ENCODE peak calls at places on chromosomes 16 and 17, in five cellular contexts. A, Q, K, F and M are unnamed samples.

GRCh38 chr16:27595993-27596392 is 46.0 kb downstream of the KATNIP start:
- DNase-seq in A (no peak), Q (peak), K (no peak), F (no peak), M (no peak)

GRCh38 chr16:26569793-26570192 is 496.9 kb upstream of the C16orf82 start:
- DNase-seq in A (no peak), Q (peak), K (no peak), F (no peak), M (no peak)

GRCh38 chr16:90031931-90032663 is 12.8 kb upstream of the DBNDD1 start:
- DNase-seq in A (no peak), Q (no peak), K (no peak), F (no peak), M (no peak)

GRCh38 chr17:60165976-60166375 is 16.2 kb downstream of the CA4 start:
- DNase-seq in A (no peak), Q (no peak), K (peak), F (no peak), M (no peak)

GRCh38 chr17:19672009-19672837 is 23.7 kb downstream of the ALDH3A2 start:
- DNase-seq in A (peak), Q (peak), K (peak), F (no peak), M (no peak)

GRCh38 chr17:61947367-61948078 is 19.7 kb upstream of the INTS2 start:
- DNase-seq in A (no peak), Q (no peak), K (no peak), F (no peak), M (no peak)

GRCh38 chr16:65121870-65122723 is at the start of gene CDH11:
- DNase-seq in A (no peak), Q (peak), K (peak), F (no peak), M (no peak)

GRCh38 chr16:58222532-58223316 is 24.8 kb upstream of the CSNK2A2 start:
- DNase-seq in A (no peak), Q (peak), K (no peak), F (peak), M (peak)

GRCh38 chr16:26772503-26772902 is 294.2 kb upstream of the C16orf82 start:
- DNase-seq in A (no peak), Q (no peak), K (no peak), F (no peak), M (no peak)

GRCh38 chr17:14950216-14950615 is 314.9 kb downstream of the PMP22 start:
- DNase-seq in A (no peak), Q (no peak), K (no peak), F (no peak), M (no peak)

GRCh38 chr16:51818342-51818944 is 667.4 kb upstream of the SALL1 start:
- DNase-seq in A (no peak), Q (peak), K (peak), F (no peak), M (no peak)

GRCh38 chr17:55144518-55144917 is 120.2 kb upstream of the HLF start:
- DNase-seq in A (no peak), Q (no peak), K (no peak), F (no peak), M (no peak)

GRCh38 chr17:10161392-10161791 is 37.0 kb downstream of the GAS7 start:
- DNase-seq in A (no peak), Q (no peak), K (no peak), F (no peak), M (no peak)

GRCh38 chr17:75317671-75318070 is 28.4 kb upstream of the SLC25A19 start:
- DNase-seq in A (no peak), Q (peak), K (no peak), F (no peak), M (no peak)

GRCh38 chr17:49513044-49513395 is 17.9 kb downstream of the NGFR start:
- DNase-seq in A (no peak), Q (no peak), K (no peak), F (no peak), M (no peak)

GRCh38 chr16:58286769-58287433 is 7.9 kb downstream of the PRSS54 start:
- DNase-seq in A (no peak), Q (no peak), K (no peak), F (no peak), M (no peak)

GRCh38 chr17:40361063-40361924 is 3.2 kb downstream of the GJD3 start:
- DNase-seq in A (no peak), Q (no peak), K (no peak), F (no peak), M (no peak)

GRCh38 chr16:29678691-29679267 is at the start of gene QPRT:
- DNase-seq in A (no peak), Q (peak), K (no peak), F (no peak), M (peak)

DNA sequence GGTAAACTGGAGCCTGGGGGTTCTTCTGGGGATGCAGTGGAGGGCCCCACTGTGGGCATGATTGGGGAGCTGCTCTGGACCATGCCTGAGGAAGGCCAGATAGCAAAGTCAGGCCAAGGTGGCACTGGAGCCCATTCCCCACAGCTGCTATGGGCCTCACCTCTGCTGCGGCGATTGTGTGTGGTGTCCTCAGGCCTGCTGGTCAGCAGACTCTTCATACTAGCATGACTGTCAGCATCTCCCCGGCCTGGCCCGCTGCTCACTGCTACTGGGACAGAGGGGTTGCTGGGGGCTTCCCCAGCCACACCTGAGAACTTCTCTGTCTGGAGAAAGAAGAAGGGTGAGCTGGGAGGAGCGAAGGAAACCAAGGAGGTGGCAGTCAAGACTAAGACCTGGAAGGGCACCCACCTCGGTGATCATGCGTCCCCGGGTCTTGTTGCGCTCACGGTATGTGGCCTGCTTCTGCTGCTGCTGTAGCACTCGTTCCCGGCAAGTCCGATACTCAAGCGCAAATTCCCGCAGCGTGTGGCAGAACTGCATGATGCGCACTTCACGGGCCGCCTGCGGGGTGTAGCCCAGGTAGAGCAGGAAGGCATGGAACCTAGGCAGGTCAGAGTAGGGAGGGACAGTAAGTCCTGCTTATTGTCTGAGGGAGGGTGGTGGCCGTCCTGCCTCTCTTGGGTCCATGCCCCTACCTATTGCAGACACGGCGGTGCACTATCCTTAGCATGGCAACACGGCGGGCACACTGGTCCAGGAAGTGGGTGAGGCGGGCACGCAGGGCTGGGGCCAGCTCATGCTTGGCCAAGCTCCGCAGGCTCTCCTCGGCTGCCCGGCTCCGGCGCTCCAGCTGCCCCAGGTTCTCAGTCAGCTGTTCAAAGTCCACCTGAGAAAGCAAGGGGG is 3.2 kb downstream of the TMEM208 start:
- DNase-seq in A (no peak), Q (no peak), K (no peak), F (no peak), M (no peak)
- TF ChIP-seq POLR2A in A (no peak), Q (no peak), K (no peak), F (no peak), M (no peak)

DNA sequence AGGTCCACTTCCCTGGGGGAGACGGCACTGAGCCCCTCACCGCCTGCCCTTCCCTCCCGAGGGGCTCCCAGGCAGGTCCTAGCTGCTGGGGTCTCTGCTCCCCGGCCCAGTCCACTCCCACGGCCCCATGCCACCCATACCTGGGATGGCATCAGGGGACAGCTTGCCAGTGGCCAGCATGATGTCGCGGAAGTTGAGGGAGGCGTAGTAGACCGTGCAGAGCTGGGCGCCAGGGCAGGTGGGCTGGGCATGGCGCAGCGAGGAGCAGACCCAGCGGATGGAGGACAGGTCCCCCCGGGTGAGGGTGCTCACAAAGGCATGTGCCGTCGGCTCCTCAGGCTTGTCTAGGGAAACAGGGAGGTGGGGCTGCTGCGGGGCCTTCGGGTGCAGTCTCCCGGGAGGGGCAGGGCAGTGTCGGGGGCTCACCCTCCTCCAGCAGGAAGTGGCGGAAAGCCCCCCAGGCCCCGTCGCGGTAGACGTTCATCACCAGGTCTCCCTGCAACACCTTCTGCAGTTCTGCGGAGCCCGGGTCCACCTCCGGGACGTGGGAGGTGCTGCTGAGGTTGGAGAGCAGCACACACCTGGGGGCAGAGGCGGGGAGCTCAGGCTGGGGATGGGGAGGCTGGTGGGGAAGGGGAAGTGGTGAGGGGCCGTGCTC is 13.5 kb downstream of the FASN start:
- DNase-seq in A (no peak), Q (no peak), K (no peak), F (no peak), M (no peak)
- TF ChIP-seq POLR2A in A (no peak), Q (no peak), K (no peak), F (no peak), M (no peak)

DNA sequence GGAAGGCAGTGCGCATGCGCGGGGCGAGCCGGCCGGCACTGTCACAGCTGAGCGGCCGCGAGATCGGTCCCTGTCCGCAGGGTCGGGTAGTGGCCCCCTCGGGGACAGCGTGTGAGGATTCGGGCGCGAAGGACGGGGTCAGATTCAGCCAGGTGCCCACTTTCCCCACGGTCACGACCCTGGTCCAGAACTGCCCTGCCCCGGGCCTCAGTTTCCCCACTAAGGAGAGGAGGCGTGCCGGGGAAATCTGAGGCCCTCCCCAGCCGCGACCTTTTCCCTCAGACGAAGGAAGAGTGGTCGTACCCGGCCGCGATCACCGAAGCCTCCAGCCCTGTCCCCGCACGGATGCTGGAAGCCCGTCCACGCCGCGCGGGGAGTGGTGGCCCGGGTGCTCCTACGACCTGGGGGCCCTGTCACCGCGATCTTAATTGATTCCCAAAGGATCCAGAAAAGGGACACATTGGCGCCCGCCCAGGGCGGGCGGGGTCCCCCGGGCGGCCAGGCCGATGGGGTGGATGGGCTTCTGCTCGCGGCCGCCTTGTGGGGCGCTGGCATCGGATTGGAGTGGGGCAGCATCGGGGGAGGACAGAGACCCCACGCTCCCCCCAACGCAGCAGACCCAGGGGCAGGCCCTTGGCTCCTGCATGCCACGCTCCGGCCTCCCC is 57.7 kb downstream of the SRL start:
- DNase-seq in A (no peak), Q (no peak), K (no peak), F (no peak), M (no peak)
- TF ChIP-seq POLR2A in A (peak), Q (no peak), K (no peak), F (no peak), M (peak)

GRCh38 chr16:405548-406506 is 4.1 kb downstream of the DECR2 start:
- DNase-seq in A (no peak), Q (no peak), K (no peak), F (no peak), M (no peak)
- TF ChIP-seq POLR2A in A (no peak), Q (no peak), K (no peak), F (no peak), M (no peak)

DNA sequence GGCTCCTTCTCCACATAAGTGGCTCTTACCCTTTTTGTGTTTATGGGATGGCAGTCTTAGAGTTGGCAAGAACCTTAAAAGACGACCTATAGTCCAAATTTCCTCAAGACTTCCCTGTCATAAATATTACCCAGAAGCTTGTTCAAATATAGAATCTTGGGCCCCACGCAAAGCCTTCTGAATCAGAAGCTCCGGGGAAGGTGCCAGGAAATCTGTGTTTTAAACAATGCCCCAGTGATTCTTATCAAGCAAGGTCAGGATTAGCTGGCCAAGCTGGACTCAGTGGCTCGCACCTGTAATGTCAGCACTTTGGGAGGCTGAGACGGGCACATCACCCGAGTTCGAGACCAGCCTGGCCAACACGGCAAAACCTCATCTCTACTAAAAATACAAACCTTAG is 85.7 kb downstream of the TIMM22 start:
- DNase-seq in A (no peak), Q (peak), K (peak), F (no peak), M (no peak)
- TF ChIP-seq POLR2A in A (no peak), Q (no peak), K (no peak), F (no peak), M (no peak)

GRCh38 chr16:15636392-15636873 is 6.5 kb downstream of the MARF1 start:
- DNase-seq in A (no peak), Q (no peak), K (no peak), F (no peak), M (no peak)
- TF ChIP-seq POLR2A in A (no peak), Q (no peak), K (no peak), F (no peak), M (no peak)

GRCh38 chr17:38441429-38442061 is 13.3 kb downstream of the ARHGAP23 start:
- DNase-seq in A (no peak), Q (no peak), K (no peak), F (no peak), M (no peak)
- TF ChIP-seq POLR2A in A (no peak), Q (no peak), K (no peak), F (no peak), M (no peak)

GRCh38 chr17:5034651-5035050 is 575 bp downstream of the SLC52A1 start:
- DNase-seq in A (no peak), Q (no peak), K (no peak), F (no peak), M (no peak)

GRCh38 chr17:5033352-5034015 is 1.7 kb downstream of the SLC52A1 start:
- DNase-seq in A (no peak), Q (no peak), K (no peak), F (no peak), M (no peak)

GRCh38 chr17:5032865-5033264 is 2.4 kb downstream of the SLC52A1 start:
- DNase-seq in A (no peak), Q (no peak), K (no peak), F (no peak), M (no peak)

GRCh38 chr17:5034063-5034462 is 1.2 kb downstream of the SLC52A1 start:
- DNase-seq in A (no peak), Q (no peak), K (no peak), F (no peak), M (no peak)

DNA sequence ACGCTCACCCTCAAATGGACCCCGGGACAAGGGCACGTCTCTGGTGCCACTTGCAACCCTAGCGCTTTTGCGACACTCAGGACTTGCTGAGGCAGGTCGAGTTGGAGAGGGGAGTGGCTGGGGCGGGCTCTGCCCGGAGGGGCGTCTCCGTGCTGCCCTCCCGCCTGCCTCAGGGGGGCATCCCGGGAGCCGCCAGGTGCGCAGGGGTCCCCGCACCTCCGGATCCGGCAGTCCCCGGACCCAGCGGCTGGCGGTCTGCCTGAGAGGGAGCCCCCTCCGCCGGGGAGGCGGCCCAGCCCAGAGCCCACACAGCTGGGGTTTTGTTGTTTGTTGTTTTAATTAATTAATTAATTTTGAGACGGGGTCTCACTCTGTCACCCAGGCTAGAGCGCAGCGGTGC is at the start of gene SLC52A1:
- DNase-seq in A (no peak), Q (no peak), K (no peak), F (no peak), M (no peak)
- TF ChIP-seq POLR2A in A (no peak), Q (no peak), K (no peak), F (no peak), M (no peak)

GRCh38 chr16:2517954-2518605 is 2.1 kb upstream of the AMDHD2 start:
- DNase-seq in A (no peak), Q (no peak), K (no peak), F (no peak), M (no peak)

GRCh38 chr16:2518823-2519710 is 1.1 kb upstream of the AMDHD2 start:
- DNase-seq in A (no peak), Q (no peak), K (no peak), F (no peak), M (no peak)

GRCh38 chr16:2520784-2521577 is 810 bp downstream of the AMDHD2 start:
- DNase-seq in A (no peak), Q (no peak), K (peak), F (no peak), M (no peak)

GRCh38 chr16:2519711-2520080 is 475 bp upstream of the AMDHD2 start:
- DNase-seq in A (no peak), Q (no peak), K (no peak), F (no peak), M (no peak)

DNA sequence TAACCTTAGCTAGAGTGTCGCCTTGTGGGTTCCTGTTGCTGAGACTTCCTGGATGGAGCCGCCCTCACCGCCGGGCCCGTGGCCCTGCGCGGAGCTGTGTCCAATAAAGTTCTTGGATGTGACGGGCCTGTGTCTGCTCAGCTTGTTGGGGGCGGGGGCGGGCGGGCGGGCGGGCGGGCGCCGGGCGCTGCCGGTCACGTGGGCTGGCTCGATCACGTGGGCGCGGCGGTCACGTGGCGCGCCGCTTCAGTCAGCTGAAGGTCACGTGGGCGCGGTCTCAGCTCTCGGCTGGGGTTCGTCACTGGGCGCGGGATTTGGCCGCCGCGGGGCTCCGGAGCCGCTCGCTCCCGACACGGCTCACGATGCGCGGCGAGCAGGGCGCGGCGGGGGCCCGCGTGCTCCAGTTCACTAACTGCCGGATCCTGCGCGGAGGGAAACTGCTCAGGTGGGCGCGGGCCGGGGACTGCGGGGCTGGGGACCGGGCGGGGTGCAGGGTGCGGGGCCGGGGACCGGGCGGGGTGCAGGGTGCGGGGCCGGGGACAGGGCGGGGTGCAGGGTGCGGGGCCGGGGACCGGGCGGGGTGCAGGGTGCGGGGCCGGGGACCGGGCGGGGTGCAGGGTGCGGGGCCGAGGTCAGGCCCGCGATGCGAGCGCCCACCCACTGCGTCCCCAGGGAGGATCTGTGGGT is at the start of gene AMDHD2:
- DNase-seq in A (peak), Q (peak), K (peak), F (peak), M (peak)
- TF ChIP-seq POLR2A in A (peak), Q (peak), K (no peak), F (no peak), M (peak)